ENCODE peak calls at places on chromosomes 11 and 22, in ten cellular contexts. O, Y, Z, I, G, P, D, R, Q and A are unnamed samples.
A peak's percentile ranks its signal among the peaks of the same experiment; 100 is the strongest.

GRCh38 chr22:42214625-42215415 is 55.6 kb downstream of the TCF20 start:
- DNase-seq in O (no peak), Y (no peak), Z (no peak), I (no peak), G (no peak), P (no peak), D (no peak), R (peak; percentile 83), Q (no peak), A (no peak)

GRCh38 chr11:15145635-15146034 is 30.9 kb downstream of the INSC start:
- DNase-seq in O (no peak), Y (no peak), Z (no peak), I (no peak), G (no peak), P (peak; percentile 38), D (no peak), R (no peak), Q (peak; percentile 1), A (no peak)

GRCh38 chr22:31586137-31586920 is 75.7 kb downstream of the PISD start:
- DNase-seq in O (no peak), Y (no peak), Z (peak; percentile 69), I (no peak), G (no peak), P (no peak), D (no peak), R (no peak), Q (no peak), A (no peak)

GRCh38 chr11:60251485-60252207 is 8.7 kb upstream of the MS4A4E start:
- DNase-seq in O (no peak), Y (no peak), Z (no peak), I (peak; percentile 15), G (peak; percentile 24), P (peak; percentile 54), D (peak; percentile 16), R (no peak), Q (peak; percentile 51), A (no peak)

GRCh38 chr11:62911137-62912130 is 9.7 kb downstream of the CHRM1 start:
- DNase-seq in O (no peak), Y (no peak), Z (no peak), I (no peak), G (no peak), P (no peak), D (no peak), R (no peak), Q (no peak), A (no peak)

GRCh38 chr11:17135934-17136683 is 58.6 kb upstream of the RPS13 start:
- DNase-seq in O (no peak), Y (no peak), Z (no peak), I (no peak), G (no peak), P (no peak), D (no peak), R (no peak), Q (no peak), A (no peak)

GRCh38 chr11:39190751-39191150 is 2268.7 kb downstream of the LRRC4C start:
- DNase-seq in O (no peak), Y (no peak), Z (no peak), I (no peak), G (no peak), P (no peak), D (no peak), R (no peak), Q (no peak), A (no peak)

GRCh38 chr11:73493838-73494598 is 103.9 kb downstream of the FAM168A start:
- DNase-seq in O (no peak), Y (no peak), Z (peak; percentile 12), I (peak; percentile 87), G (peak; percentile 90), P (no peak), D (no peak), R (no peak), Q (no peak), A (peak; percentile 55)

GRCh38 chr11:64888406-64888757 is 10.0 kb upstream of the EHD1 start:
- DNase-seq in O (no peak), Y (no peak), Z (no peak), I (no peak), G (no peak), P (no peak), D (no peak), R (no peak), Q (no peak), A (no peak)

GRCh38 chr11:74256370-74257133 is 54.9 kb downstream of the P4HA3 start:
- DNase-seq in O (no peak), Y (no peak), Z (no peak), I (no peak), G (no peak), P (no peak), D (no peak), R (no peak), Q (no peak), A (no peak)

GRCh38 chr11:47784785-47785381 is 17.7 kb upstream of the FNBP4 start:
- DNase-seq in O (no peak), Y (no peak), Z (no peak), I (no peak), G (no peak), P (peak; percentile 85), D (no peak), R (no peak), Q (no peak), A (no peak)

GRCh38 chr22:22463855-22464540 is 44.5 kb downstream of the ZNF280B start:
- DNase-seq in O (peak; percentile 88), Y (peak; percentile 36), Z (peak; percentile 43), I (peak; percentile 75), G (peak; percentile 51), P (peak; percentile 57), D (peak; percentile 45), R (no peak), Q (peak; percentile 79), A (peak; percentile 15)